ENCODE peak calls at places on chromosomes 16 and 17, in four cellular contexts. Y is A549, X is K562, K is upper lobe of left lung. H is an unnamed sample. For H3K4me1, the result is how much of the 10 kb centered on the place peaks cover.

GRCh38 chr16:78102865-78103264 is 3.4 kb downstream of the WWOX start:
- DNase-seq in X (no peak), Y (no peak), K (peak), H (no peak)

GRCh38 chr17:57869599-57870282 is 19.9 kb upstream of the MRPS23 start:
- DNase-seq in Y (peak), X (no peak), K (no peak), H (no peak)

GRCh38 chr17:44108440-44109311 is 14.8 kb downstream of the HDAC5 start:
- DNase-seq in Y (peak), K (no peak), X (peak), H (peak)

GRCh38 chr17:67558740-67559380 is 158.9 kb upstream of the NOL11 start:
- DNase-seq in Y (no peak), K (no peak), X (peak), H (no peak)

GRCh38 chr17:19333736-19334290 is 28.7 kb downstream of the B9D1 start:
- DNase-seq in Y (no peak), X (no peak), K (no peak), H (no peak)

GRCh38 chr17:63966646-63967265 is 6.0 kb downstream of the SCN4A start:
- DNase-seq in X (no peak), K (no peak), Y (no peak), H (no peak)

GRCh38 chr16:2253293-2253692 is 1.9 kb upstream of the ECI1 start:
- DNase-seq in Y (no peak), K (no peak), X (no peak), H (no peak)

GRCh38 chr17:62703269-62703775 is 75.9 kb downstream of the MRC2 start:
- DNase-seq in X (peak), K (peak), Y (peak), H (peak)

GRCh38 chr17:60641810-60642220 is 35.8 kb upstream of the BCAS3 start:
- DNase-seq in Y (peak), X (peak), K (no peak), H (no peak)

GRCh38 chr17:18965530-18966236 is 13.7 kb downstream of the SLC5A10 start:
- DNase-seq in K (no peak), Y (no peak), X (no peak), H (no peak)

GRCh38 chr16:12050361-12050760 is 73.8 kb downstream of the SNX29 start:
- DNase-seq in Y (no peak), X (no peak), K (no peak), H (no peak)

GRCh38 chr16:17245727-17246576 is 224.8 kb downstream of the XYLT1 start:
- DNase-seq in K (no peak), Y (no peak), X (no peak), H (no peak)

GRCh38 chr17:10290046-10290445 is 82.8 kb downstream of the MYH13 start:
- DNase-seq in Y (no peak), X (no peak), K (no peak), H (no peak)

GRCh38 chr17:55622547-55622946 is 100.1 kb downstream of the TMEM100 start:
- DNase-seq in X (no peak), Y (no peak), K (no peak), H (no peak)

GRCh38 chr16:11100239-11100750 is 155.7 kb downstream of the SOCS1 start:
- DNase-seq in Y (no peak), X (peak), K (no peak), H (peak)

GRCh38 chr17:58317421-58318064 is 11.1 kb downstream of the TSPOAP1 start:
- DNase-seq in X (no peak), K (no peak), Y (peak), H (peak)

GRCh38 chr17:40922239-40922638 is 15.2 kb downstream of the KRT23 start:
- DNase-seq in X (no peak), Y (peak), K (no peak), H (no peak)

GRCh38 chr17:58513391-58513912 is 986 bp downstream of the MTMR4 start:
- DNase-seq in Y (no peak), K (no peak), X (no peak), H (no peak)

GRCh38 chr17:68704897-68705296 is 103.7 kb upstream of the FAM20A start:
- DNase-seq in Y (no peak), K (no peak), X (no peak), H (no peak)

GRCh38 chr16:66512589-66513404 is 37.1 kb downstream of the TK2 start:
- DNase-seq in K (no peak), X (no peak), Y (no peak), H (no peak)

GRCh38 chr17:2612630-2613029 is 19.2 kb downstream of the PAFAH1B1 start:
- DNase-seq in K (no peak), X (no peak), Y (no peak), H (no peak)

GRCh38 chr17:30905742-30906100 is 317 bp downstream of the TEFM start:
- DNase-seq in Y (peak), X (peak), K (no peak), H (no peak)

GRCh38 chr16:30555848-30556473 is 2.2 kb downstream of the ZNF764 start:
- DNase-seq in K (peak), Y (no peak), X (no peak), H (no peak)

GRCh38 chr17:65407017-65407416 is 154.4 kb downstream of the AXIN2 start:
- DNase-seq in X (no peak), Y (no peak), K (no peak), H (no peak)

GRCh38 chr16:75481475-75481874 is 13.8 kb downstream of the CHST6 start:
- DNase-seq in Y (peak), X (peak), K (no peak), H (no peak)

GRCh38 chr16:75485230-75486013 is 9.8 kb downstream of the CHST6 start:
- DNase-seq in Y (no peak), X (no peak), K (no peak), H (no peak)

GRCh38 chr16:75486014-75486404 is 9.2 kb downstream of the CHST6 start:
- DNase-seq in K (no peak), X (no peak), Y (no peak), H (no peak)

GRCh38 chr16:75482434-75483205 is 12.6 kb downstream of the CHST6 start:
- DNase-seq in K (no peak), X (no peak), Y (no peak), H (no peak)

DNA sequence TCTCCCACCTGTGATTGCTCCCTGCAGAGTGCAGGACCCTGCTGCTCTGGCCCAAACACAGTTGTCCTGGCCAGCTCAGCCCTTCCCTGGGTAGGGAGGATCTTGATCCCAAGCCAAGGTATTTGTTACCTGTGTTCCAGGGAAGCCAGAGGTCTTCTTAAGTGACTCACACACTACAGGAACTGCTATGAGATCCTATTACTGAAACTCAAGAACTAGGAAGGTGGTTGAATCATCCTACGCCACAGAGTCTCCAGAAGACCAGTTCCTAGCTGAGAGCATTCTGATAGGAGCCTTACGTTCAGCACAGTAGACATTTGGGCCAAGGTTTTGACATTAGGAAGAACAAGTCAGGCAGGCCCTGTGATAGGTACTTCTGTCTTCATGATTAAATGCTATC is 12.0 kb downstream of the CHST6 start:
- DNase-seq in K (no peak), X (no peak), Y (no peak), H (no peak)
- TF ChIP-seq EP300 in K (no peak), X (no peak), Y (no peak), H (no peak)

GRCh38 chr17:15270628-15271381 is 5.7 kb upstream of the PMP22 start:
- DNase-seq in Y (no peak), X (no peak), K (no peak), H (no peak)

GRCh38 chr17:15274017-15274416 is 8.9 kb upstream of the PMP22 start:
- DNase-seq in K (no peak), X (no peak), Y (no peak), H (no peak)

GRCh38 chr17:15269690-15270089 is 4.6 kb upstream of the PMP22 start:
- DNase-seq in X (no peak), K (no peak), Y (no peak), H (no peak)

GRCh38 chr17:15271731-15272130 is 6.6 kb upstream of the PMP22 start:
- DNase-seq in K (no peak), Y (no peak), X (no peak), H (no peak)

DNA sequence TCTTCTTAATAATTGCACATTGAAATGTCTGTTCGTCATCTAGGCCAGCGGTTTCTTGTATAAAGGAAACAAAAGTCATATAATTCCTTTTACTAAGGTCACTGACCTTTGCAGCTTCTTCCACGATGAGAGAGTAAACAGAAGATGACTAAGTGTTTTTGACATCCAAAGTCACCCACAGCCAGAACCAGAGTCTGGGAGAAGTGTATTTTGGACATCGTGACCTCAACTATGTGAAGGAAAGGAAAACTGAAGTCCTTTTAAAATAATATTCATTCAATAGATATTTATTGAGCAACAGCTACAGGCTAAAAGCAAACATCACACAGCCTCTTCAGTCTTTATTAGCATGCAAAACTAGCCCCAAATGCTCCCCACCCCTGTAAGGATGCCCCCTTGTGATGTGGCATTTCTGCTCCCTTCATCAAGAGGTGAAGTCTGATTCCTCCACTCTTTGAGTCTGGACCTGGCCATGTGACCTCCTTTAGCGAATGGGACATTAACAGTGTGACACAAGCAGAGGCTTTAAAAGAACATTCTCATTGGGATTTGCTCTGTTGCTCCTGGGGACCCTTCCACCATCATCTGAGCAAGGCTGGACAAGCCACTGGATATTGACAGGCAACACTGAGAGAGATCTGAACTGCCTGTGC is 8.1 kb upstream of the PMP22 start:
- DNase-seq in Y (peak), K (no peak), X (no peak), H (no peak)
- H3K4me1 ChIP-seq in Y (under half), K (under half), X (under half), H (under half)

GRCh38 chr16:89256651-89257254 is 39.2 kb downstream of the ZNF778 start:
- DNase-seq in X (no peak), K (peak), Y (peak), H (peak)
- H3K4me3 ChIP-seq in X (no peak), K (peak), Y (no peak), H (peak)

DNA sequence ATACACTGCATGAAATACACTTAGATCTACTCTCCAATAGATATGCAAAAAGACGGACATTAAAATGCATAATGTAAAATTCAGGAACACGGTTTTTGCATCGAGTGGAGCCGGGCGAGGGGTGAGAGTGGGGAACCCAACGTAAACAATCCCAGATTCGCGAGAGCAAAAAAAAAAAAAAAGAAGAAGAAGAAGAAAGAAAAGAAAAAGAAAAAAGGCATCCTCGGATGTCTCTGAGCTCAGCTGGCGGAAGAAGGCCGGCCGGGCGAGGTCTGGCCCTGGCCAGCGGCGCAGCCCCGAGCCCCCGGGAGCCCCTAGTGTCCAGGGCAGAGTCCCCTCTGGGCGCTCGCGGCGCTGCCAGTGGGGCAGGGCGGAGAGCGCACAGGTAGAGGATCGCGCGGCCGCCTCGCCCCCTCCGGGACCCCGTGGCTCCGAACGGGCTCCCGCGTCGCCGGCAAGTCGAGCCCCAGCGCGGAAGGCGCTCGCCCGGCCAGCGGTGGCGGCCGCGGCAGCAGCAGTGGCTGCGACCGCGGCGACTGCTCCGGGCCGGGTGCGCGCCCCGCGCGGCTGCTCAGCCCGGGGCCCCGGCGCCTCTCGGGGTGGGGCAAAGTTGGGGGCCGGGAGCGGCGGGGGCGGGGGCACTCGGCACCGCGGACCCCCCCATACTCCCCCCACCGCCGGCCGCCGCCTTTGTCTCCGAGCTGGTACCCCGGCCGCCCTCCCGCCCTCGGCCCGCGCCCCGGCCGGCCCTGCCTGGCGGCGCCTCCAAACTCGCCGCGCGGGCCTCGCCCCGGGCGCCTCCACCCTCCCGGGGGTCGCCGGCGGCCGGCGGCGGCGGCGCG is 9.7 kb upstream of the ZFHX3 start:
- DNase-seq in X (peak), K (peak), Y (no peak), H (peak)
- TF ChIP-seq EP300 in X (no peak), K (no peak), Y (no peak), H (no peak)

GRCh38 chr17:81389585-81389984 is 5.7 kb upstream of the BAHCC1 start:
- DNase-seq in K (no peak), X (no peak), Y (no peak), H (no peak)
- H3K4me1 ChIP-seq in K (half or more), X (half or more), Y (under half), H (under half)

H was measured in ovary.